ENCODE peak calls at places on chromosomes 3 and 15, in four cellular contexts. H, C, T and X are unnamed samples.

GRCh38 chr15:52247032-52247431 is 48.6 kb downstream of the MYO5C start:
- DNase-seq in H (peak), C (no peak), T (no peak), X (no peak)

GRCh38 chr15:40115670-40116093 is 7.0 kb upstream of the BMF start:
- DNase-seq in H (no peak), C (no peak), T (no peak), X (no peak)

GRCh38 chr3:186614597-186615483 is 2.0 kb downstream of the AHSG start:
- DNase-seq in H (peak), C (peak), T (peak), X (peak)

GRCh38 chr15:71788646-71789579 is 21.4 kb upstream of the NR2E3 start:
- DNase-seq in H (no peak), C (no peak), T (no peak), X (no peak)

GRCh38 chr15:98658831-98659699 is 10.7 kb downstream of the IGF1R start:
- DNase-seq in H (peak), C (peak), T (peak), X (no peak)

GRCh38 chr15:50051811-50052419 is 67.1 kb downstream of the ATP8B4 start:
- DNase-seq in H (peak), C (no peak), T (peak), X (peak)

GRCh38 chr3:188320757-188321156 is 166.8 kb downstream of the LPP start:
- DNase-seq in H (peak), C (no peak), T (no peak), X (no peak)

GRCh38 chr3:172152869-172153268 is 113.5 kb downstream of the FNDC3B start:
- DNase-seq in H (peak), C (no peak), T (no peak), X (no peak)

GRCh38 chr3:32493437-32494414 is 8.9 kb downstream of the CMTM6 start:
- DNase-seq in H (peak), C (no peak), T (no peak), X (no peak)

GRCh38 chr15:74041777-74042435 is 40.4 kb downstream of the GOLGA6A start:
- DNase-seq in H (no peak), C (no peak), T (no peak), X (no peak)

GRCh38 chr3:138367326-138367850 is 19.0 kb downstream of the MRAS start:
- DNase-seq in H (no peak), C (no peak), T (no peak), X (no peak)

GRCh38 chr15:64211696-64212095 is 48.9 kb upstream of the PPIB start:
- DNase-seq in H (no peak), C (no peak), T (no peak), X (no peak)

GRCh38 chr3:142935963-142936362 is 27.5 kb downstream of the PAQR9 start:
- DNase-seq in H (no peak), C (no peak), T (no peak), X (no peak)

GRCh38 chr3:67400476-67400875 is 253.9 kb downstream of the SUCLG2 start:
- DNase-seq in H (no peak), C (no peak), T (no peak), X (no peak)

GRCh38 chr3:179955798-179956197 is 80.9 kb downstream of the PEX5L start:
- DNase-seq in H (no peak), C (no peak), T (no peak), X (no peak)